ENCODE peak calls at places on chromosomes 5 and 9, in seven cellular contexts. M, K, D, U, I, Q and J are unnamed samples. For H3K27me3, the result is how much of the 10 kb centered on the place peaks cover.

GRCh38 chr5:5933651-5934050 is 444.7 kb downstream of the MED10 start:
- DNase-seq in M (no peak), K (no peak), D (no peak), U (no peak), I (no peak), Q (no peak), J (no peak)

GRCh38 chr9:116000748-116001329 is 152.8 kb upstream of the PAPPA start:
- DNase-seq in M (no peak), K (peak), D (no peak), U (peak), I (no peak), Q (no peak), J (no peak)

GRCh38 chr5:105101597-105101996 is 1539.0 kb upstream of the NUDT12 start:
- DNase-seq in M (no peak), K (no peak), D (peak), U (no peak), I (no peak), Q (no peak), J (no peak)

GRCh38 chr9:93093449-93094293 is 2.3 kb upstream of the CARD19 start:
- DNase-seq in M (peak), K (no peak), D (no peak), U (peak), I (no peak), Q (no peak), J (no peak)

GRCh38 chr9:15867334-15867733 is 314.5 kb downstream of the CCDC171 start:
- DNase-seq in M (no peak), K (no peak), D (no peak), U (no peak), I (no peak), Q (no peak), J (no peak)

GRCh38 chr9:117682955-117683710 is 21.1 kb upstream of the TLR4 start:
- DNase-seq in M (no peak), K (no peak), D (no peak), U (no peak), I (no peak), Q (no peak), J (no peak)

GRCh38 chr5:53406630-53407316 is 73.7 kb upstream of the FST start:
- DNase-seq in M (no peak), K (no peak), D (peak), U (no peak), I (peak), Q (no peak), J (no peak)

GRCh38 chr5:139710370-139711066 is 62.4 kb downstream of the CXXC5 start:
- DNase-seq in M (peak), K (peak), D (peak), U (peak), I (peak), Q (peak), J (no peak)

GRCh38 chr9:35891649-35892048 is 14.4 kb upstream of the HRCT1 start:
- DNase-seq in M (no peak), K (no peak), D (no peak), U (no peak), I (no peak), Q (no peak), J (no peak)

GRCh38 chr5:157520911-157521703 is 54.5 kb downstream of the ADAM19 start:
- DNase-seq in M (no peak), K (no peak), D (no peak), U (no peak), I (no peak), Q (peak), J (peak)

GRCh38 chr9:93082841-93083411 is 13.1 kb upstream of the CARD19 start:
- DNase-seq in M (peak), K (no peak), D (no peak), U (peak), I (no peak), Q (no peak), J (peak)

GRCh38 chr5:177330991-177331837 is 19.5 kb upstream of the MXD3 start:
- DNase-seq in M (peak), K (no peak), D (no peak), U (no peak), I (no peak), Q (no peak), J (no peak)

GRCh38 chr9:124503713-124504529 is 3.3 kb downstream of the NR5A1 start:
- DNase-seq in M (peak), K (no peak), D (no peak), U (no peak), I (no peak), Q (no peak), J (no peak)

GRCh38 chr9:114082017-114082735 is 4.1 kb upstream of the AMBP start:
- DNase-seq in M (peak), K (peak), D (peak), U (peak), I (peak), Q (peak), J (peak)

GRCh38 chr5:167304834-167305469 is 986.5 kb upstream of the WWC1 start:
- DNase-seq in M (no peak), K (no peak), D (no peak), U (no peak), I (no peak), Q (no peak), J (no peak)

GRCh38 chr5:166992874-166993722 is 1298.3 kb upstream of the WWC1 start:
- DNase-seq in M (no peak), K (no peak), D (no peak), U (no peak), I (no peak), Q (no peak), J (no peak)

GRCh38 chr5:16712178-16712577 is 95.4 kb upstream of the RETREG1 start:
- DNase-seq in M (no peak), K (no peak), D (no peak), U (no peak), I (no peak), Q (no peak), J (no peak)

GRCh38 chr5:125541085-125541484 is 794.6 kb upstream of the ZNF608 start:
- DNase-seq in M (no peak), K (no peak), D (no peak), U (no peak), I (no peak), Q (no peak), J (no peak)

GRCh38 chr5:126645132-126645531 is 44.4 kb downstream of the PHAX start:
- DNase-seq in M (no peak), K (no peak), D (no peak), U (no peak), I (no peak), Q (no peak), J (no peak)

GRCh38 chr5:87298687-87299362 is 31.1 kb downstream of the RASA1 start:
- DNase-seq in M (no peak), K (no peak), D (no peak), U (no peak), I (no peak), Q (no peak), J (no peak)

GRCh38 chr9:99978221-99978620 is 71.8 kb downstream of the STX17 start:
- DNase-seq in M (no peak), K (no peak), D (no peak), U (no peak), I (no peak), Q (no peak), J (no peak)

GRCh38 chr5:176879663-176880392 is 19.3 kb downstream of the HK3 start:
- DNase-seq in M (no peak), K (no peak), D (no peak), U (no peak), I (no peak), Q (no peak), J (no peak)

GRCh38 chr9:83219154-83219923 is 156.4 kb upstream of the RASEF start:
- DNase-seq in M (peak), K (peak), D (peak), U (peak), I (peak), Q (peak), J (peak)

GRCh38 chr9:93346240-93347112 is 105.0 kb upstream of the FAM120A start:
- DNase-seq in M (no peak), K (peak), D (no peak), U (no peak), I (no peak), Q (no peak), J (no peak)

GRCh38 chr9:81874926-81875325 is 53.3 kb upstream of the SPATA31D4 start:
- DNase-seq in M (no peak), K (no peak), D (peak), U (no peak), I (peak), Q (peak), J (no peak)

GRCh38 chr9:94827584-94828304 is 101.2 kb downstream of the AOPEP start:
- DNase-seq in M (no peak), K (peak), D (peak), U (no peak), I (no peak), Q (no peak), J (no peak)

GRCh38 chr5:127442085-127442484 is 75.4 kb upstream of the PRRC1 start:
- DNase-seq in M (no peak), K (no peak), D (no peak), U (peak), I (no peak), Q (no peak), J (no peak)

GRCh38 chr5:102608414-102608813 is 109.6 kb upstream of the SLCO6A1 start:
- DNase-seq in M (no peak), K (no peak), D (no peak), U (no peak), I (no peak), Q (no peak), J (no peak)

GRCh38 chr9:95148121-95148520 is 169.4 kb downstream of the FANCC start:
- DNase-seq in M (no peak), K (no peak), D (no peak), U (no peak), I (no peak), Q (no peak), J (no peak)

GRCh38 chr5:93622240-93622885 is 39.3 kb downstream of the NR2F1 start:
- DNase-seq in M (no peak), K (peak), D (peak), U (peak), I (no peak), Q (no peak), J (no peak)

GRCh38 chr9:35481347-35481975 is 8.4 kb upstream of the RUSC2 start:
- DNase-seq in M (no peak), K (peak), D (peak), U (peak), I (peak), Q (peak), J (no peak)

GRCh38 chr5:34926318-34926888 is 3.0 kb upstream of the DNAJC21 start:
- DNase-seq in M (no peak), K (no peak), D (no peak), U (no peak), I (no peak), Q (no peak), J (no peak)

GRCh38 chr9:132577119-132577518 is 5.3 kb upstream of the BARHL1 start:
- DNase-seq in M (no peak), K (no peak), D (no peak), U (no peak), I (no peak), Q (no peak), J (no peak)

GRCh38 chr9:133690111-133690561 is 48.0 kb downstream of the SARDH start:
- DNase-seq in M (peak), K (no peak), D (peak), U (no peak), I (no peak), Q (no peak), J (no peak)

GRCh38 chr5:1374030-1374679 is 29.3 kb upstream of the CLPTM1L start:
- DNase-seq in M (peak), K (no peak), D (no peak), U (no peak), I (no peak), Q (no peak), J (no peak)
- H3K27me3 ChIP-seq in M (under half), K (under half), D (under half), U (under half), I (under half), Q (under half), J (under half)

GRCh38 chr5:135038829-135039525 is 4.9 kb upstream of the PITX1 start:
- DNase-seq in M (no peak), K (no peak), D (no peak), U (no peak), I (no peak), Q (no peak), J (no peak)
- H3K27me3 ChIP-seq in M (half or more), K (half or more), D (half or more), U (under half), I (under half), Q (half or more), J (under half)

DNA sequence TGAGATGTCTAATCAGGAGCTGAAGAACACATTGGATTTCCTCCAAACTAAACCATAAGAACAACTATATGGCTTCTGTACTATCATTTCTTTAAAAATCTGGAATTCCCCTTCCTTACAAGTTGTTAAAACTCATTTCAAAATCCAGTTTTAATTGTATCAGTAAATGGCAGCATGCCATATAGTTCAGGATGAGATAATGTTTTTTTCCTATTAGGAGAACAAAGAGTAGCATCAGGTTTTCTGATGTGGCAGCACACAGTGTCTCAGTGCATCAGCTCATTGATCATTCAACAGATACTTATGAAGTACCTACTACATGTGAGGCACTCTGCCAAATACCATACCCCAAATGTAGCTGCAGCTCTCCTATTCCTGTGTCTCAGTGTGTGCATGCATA is 161.1 kb downstream of the EPB41L4A start:
- DNase-seq in M (no peak), K (no peak), D (no peak), U (no peak), I (no peak), Q (no peak), J (no peak)
- H3K27me3 ChIP-seq in M (under half), K (half or more), D (under half), U (under half), I (under half), Q (under half), J (under half)

GRCh38 chr5:84385705-84386104 is 1.0 kb upstream of the EDIL3 start:
- DNase-seq in M (no peak), K (no peak), D (no peak), U (no peak), I (no peak), Q (no peak), J (no peak)
- H3K27me3 ChIP-seq in M (under half), K (under half), D (under half), U (under half), I (under half), Q (under half), J (under half)

DNA sequence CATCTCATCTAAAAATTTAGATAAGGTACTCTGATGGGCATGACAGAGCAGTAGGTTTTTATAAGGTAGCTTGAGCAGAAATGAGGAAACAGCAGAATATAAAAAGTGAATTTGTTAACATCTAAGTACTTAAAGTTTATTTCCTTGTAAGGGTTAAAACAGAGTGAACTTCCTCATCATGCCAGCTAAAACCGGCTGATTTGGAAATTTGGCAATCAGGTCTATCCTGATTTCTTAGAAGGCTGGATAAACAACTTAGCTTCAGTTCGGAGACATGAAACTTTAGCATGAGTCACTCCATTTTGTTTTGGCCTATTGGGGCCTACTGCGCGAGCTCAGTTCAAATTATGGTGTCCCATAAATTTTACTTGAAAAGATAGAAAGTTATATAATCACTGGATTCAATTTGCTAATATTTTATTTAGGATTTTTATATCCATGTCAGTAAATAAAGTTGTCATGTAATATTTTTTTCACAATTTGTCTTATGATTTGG is 241.6 kb upstream of the RORB start:
- DNase-seq in M (no peak), K (no peak), D (no peak), U (no peak), I (no peak), Q (no peak), J (no peak)
- H3K27me3 ChIP-seq in M (under half), K (under half), D (under half), U (under half), I (under half), Q (under half), J (under half)

GRCh38 chr9:36902063-36902735 is 131.9 kb downstream of the PAX5 start:
- DNase-seq in M (no peak), K (no peak), D (no peak), U (no peak), I (no peak), Q (no peak), J (no peak)
- H3K27me3 ChIP-seq in M (under half), K (under half), D (half or more), U (under half), I (under half), Q (under half), J (under half)